ENCODE peak calls at places on chromosomes 12 and 14, in nine cellular contexts. T is astrocyte, D is endothelial cell of umbilical vein, A is GM23248, B is hepatocyte, Z is HCT116, M is MM.1S, J is fibroblast of lung, W is OCI-LY7. H is an unnamed sample.

GRCh38 chr12:45918818-45919217 is 71.6 kb downstream of the SCAF11 start:
- DNase-seq in T (no peak), D (no peak), A (peak), B (no peak), Z (no peak), M (no peak), J (no peak), W (no peak), H (no peak)

GRCh38 chr12:121990692-121991603 is 30.7 kb upstream of the BCL7A start:
- DNase-seq in T (peak), D (no peak), A (peak), B (no peak), Z (no peak), M (no peak), J (peak), W (no peak), H (no peak)

GRCh38 chr12:80504389-80505153 is 60.5 kb downstream of the PTPRQ start:
- DNase-seq in T (no peak), D (no peak), A (no peak), B (no peak), Z (no peak), M (peak), J (no peak), W (peak), H (no peak)

GRCh38 chr12:113462117-113462774 is 9.4 kb downstream of the LHX5 start:
- DNase-seq in T (peak), D (peak), A (peak), B (peak), Z (peak), M (peak), J (peak), W (peak), H (peak)

GRCh38 chr12:9702239-9702638 is 30.7 kb downstream of the CLECL1 start:
- DNase-seq in T (no peak), D (no peak), A (no peak), B (no peak), Z (no peak), M (no peak), J (no peak), W (no peak), H (no peak)

GRCh38 chr12:19778111-19778688 is 338.9 kb downstream of the AEBP2 start:
- DNase-seq in T (peak), D (peak), A (peak), B (no peak), Z (no peak), M (no peak), J (peak), W (no peak), H (peak)

GRCh38 chr12:12918781-12919180 is 27.4 kb downstream of the GPRC5A start:
- DNase-seq in T (no peak), D (no peak), A (no peak), B (no peak), Z (no peak), M (no peak), J (no peak), W (no peak), H (no peak)

GRCh38 chr12:3213768-3214167 is 136.6 kb downstream of the TSPAN9 start:
- DNase-seq in T (no peak), D (no peak), A (no peak), B (no peak), Z (no peak), M (no peak), J (no peak), W (no peak), H (no peak)

GRCh38 chr12:54277823-54278276 is 2.1 kb downstream of the CBX5 start:
- DNase-seq in T (peak), D (no peak), A (peak), B (no peak), Z (no peak), M (no peak), J (peak), W (no peak), H (peak)

GRCh38 chr14:45083622-45083978 is 316 bp upstream of the PRPF39 start:
- DNase-seq in T (no peak), D (no peak), A (peak), B (no peak), Z (no peak), M (no peak), J (no peak), W (no peak), H (no peak)

GRCh38 chr12:104339663-104340062 is 36.1 kb downstream of the EID3 start:
- DNase-seq in T (peak), D (no peak), A (no peak), B (no peak), Z (no peak), M (no peak), J (peak), W (no peak), H (no peak)

GRCh38 chr14:51442513-51443175 is 202.6 kb downstream of the TMX1 start:
- DNase-seq in T (peak), D (peak), A (peak), B (peak), Z (no peak), M (no peak), J (peak), W (no peak), H (peak)

GRCh38 chr12:109346920-109347319 is 780 bp upstream of the MYO1H start:
- DNase-seq in T (no peak), D (no peak), A (no peak), B (no peak), Z (no peak), M (no peak), J (no peak), W (peak), H (no peak)

GRCh38 chr14:98458702-98459101 is 813.3 kb downstream of the BCL11B start:
- DNase-seq in T (no peak), D (no peak), A (no peak), B (no peak), Z (no peak), M (no peak), J (no peak), W (no peak), H (no peak)

GRCh38 chr14:68099348-68100045 is 279.9 kb downstream of the RAD51B start:
- DNase-seq in T (peak), D (no peak), A (no peak), B (no peak), Z (no peak), M (no peak), J (peak), W (no peak), H (no peak)

GRCh38 chr12:92257261-92257660 is 111.6 kb upstream of the BTG1 start:
- DNase-seq in T (no peak), D (no peak), A (no peak), B (no peak), Z (no peak), M (no peak), J (no peak), W (no peak), H (no peak)

GRCh38 chr12:67681941-67682340 is 33.4 kb downstream of the DYRK2 start:
- DNase-seq in T (no peak), D (no peak), A (no peak), B (no peak), Z (no peak), M (no peak), J (no peak), W (no peak), H (no peak)

GRCh38 chr14:55103005-55103640 is 25.9 kb upstream of the LGALS3 start:
- DNase-seq in T (peak), D (peak), A (peak), B (peak), Z (peak), M (peak), J (peak), W (peak), H (peak)

GRCh38 chr12:106141003-106141402 is 2.2 kb upstream of the NUAK1 start:
- DNase-seq in T (no peak), D (no peak), A (no peak), B (no peak), Z (no peak), M (no peak), J (no peak), W (no peak), H (no peak)

GRCh38 chr12:109840349-109841073 is 7.3 kb upstream of the TRPV4 start:
- DNase-seq in T (no peak), D (no peak), A (peak), B (no peak), Z (peak), M (no peak), J (no peak), W (no peak), H (no peak)

GRCh38 chr12:29519585-29520182 is 22.2 kb upstream of the OVCH1 start:
- DNase-seq in T (peak), D (peak), A (peak), B (peak), Z (peak), M (peak), J (peak), W (peak), H (peak)

GRCh38 chr12:24754690-24755638 is 193.9 kb downstream of the BCAT1 start:
- DNase-seq in T (peak), D (no peak), A (peak), B (no peak), Z (no peak), M (no peak), J (peak), W (no peak), H (peak)

GRCh38 chr14:59481407-59482119 is 2.6 kb downstream of the L3HYPDH start:
- DNase-seq in T (peak), D (peak), A (peak), B (no peak), Z (no peak), M (no peak), J (peak), W (no peak), H (peak)

GRCh38 chr12:50221228-50222008 is 54.2 kb upstream of the CERS5 start:
- DNase-seq in T (peak), D (peak), A (peak), B (peak), Z (no peak), M (no peak), J (peak), W (peak), H (peak)

GRCh38 chr12:9651265-9651729 is 18.2 kb upstream of the CLEC2D start:
- DNase-seq in T (peak), D (no peak), A (peak), B (no peak), Z (no peak), M (no peak), J (peak), W (peak), H (peak)

GRCh38 chr14:86602263-86602662 is 1072.3 kb downstream of the FLRT2 start:
- DNase-seq in T (no peak), D (no peak), A (no peak), B (no peak), Z (no peak), M (no peak), J (no peak), W (no peak), H (no peak)

GRCh38 chr14:86601813-86602212 is 1071.9 kb downstream of the FLRT2 start:
- DNase-seq in T (no peak), D (no peak), A (no peak), B (no peak), Z (no peak), M (no peak), J (no peak), W (no peak), H (no peak)

GRCh38 chr14:86604546-86604945 is 1074.6 kb downstream of the FLRT2 start:
- DNase-seq in T (peak), D (no peak), A (no peak), B (no peak), Z (no peak), M (peak), J (peak), W (no peak), H (no peak)
- H2AFZ ChIP-seq in T (no peak), D (no peak), A (no peak), B (no peak), Z (no peak), M (no peak), J (no peak), W (no peak), H (no peak)

GRCh38 chr14:104722938-104723650 is 935 bp upstream of the ADSS1 start:
- DNase-seq in T (no peak), D (no peak), A (no peak), B (no peak), Z (no peak), M (no peak), J (no peak), W (no peak), H (no peak)

GRCh38 chr14:104724981-104725771 is 1.1 kb downstream of the ADSS1 start:
- DNase-seq in T (no peak), D (no peak), A (peak), B (peak), Z (no peak), M (no peak), J (no peak), W (no peak), H (peak)

GRCh38 chr14:104724407-104724980 is 465 bp downstream of the ADSS1 start:
- DNase-seq in T (no peak), D (peak), A (peak), B (no peak), Z (no peak), M (no peak), J (no peak), W (no peak), H (no peak)

GRCh38 chr14:104721704-104722431 is 2.2 kb upstream of the ADSS1 start:
- DNase-seq in T (no peak), D (no peak), A (peak), B (no peak), Z (no peak), M (no peak), J (peak), W (no peak), H (peak)

GRCh38 chr14:104723651-104724406 is at the start of gene ADSS1:
- DNase-seq in T (no peak), D (peak), A (peak), B (peak), Z (no peak), M (peak), J (peak), W (peak), H (peak)
- H3K4me3 ChIP-seq in T (peak), D (peak), A (peak), B (peak), Z (peak), M (peak), J (peak), W (peak), H (peak)

DNA sequence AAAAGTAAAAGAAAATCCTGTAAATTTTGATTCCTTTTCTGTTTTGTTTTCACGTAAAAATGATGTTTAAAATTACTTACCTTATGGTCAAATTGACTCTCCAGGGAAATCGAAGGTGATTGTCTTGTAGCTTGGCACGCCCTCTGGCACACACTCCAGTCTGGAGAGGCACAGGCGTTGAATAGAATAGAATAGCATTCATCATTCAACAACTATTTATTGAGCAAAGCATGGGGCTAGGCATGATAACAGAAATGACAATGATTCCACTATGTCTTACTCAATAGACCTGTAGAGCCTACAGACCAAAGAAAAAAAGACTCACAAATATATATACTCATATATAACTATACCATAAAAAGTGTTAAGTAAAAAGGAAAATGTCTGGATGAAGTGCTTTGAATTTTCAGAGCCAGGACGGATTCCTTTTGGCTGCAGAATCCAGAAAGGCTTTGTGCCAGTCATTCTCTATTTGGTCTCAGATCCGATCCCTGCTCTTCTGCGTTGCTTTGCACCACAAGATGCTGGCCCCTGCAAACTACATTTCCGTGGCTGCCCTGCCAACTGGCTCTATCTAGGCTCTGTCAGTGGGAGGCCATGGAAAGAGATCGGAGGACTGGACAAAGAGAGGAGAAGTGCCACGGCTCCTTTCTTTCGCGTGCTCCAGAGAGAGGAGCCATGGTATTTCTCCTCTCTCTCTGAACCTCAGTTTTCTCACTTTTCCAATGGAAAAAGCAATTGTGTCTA is 231.8 kb downstream of the CRADD start:
- DNase-seq in T (peak), D (no peak), A (peak), B (no peak), Z (no peak), M (no peak), J (peak), W (no peak), H (no peak)
- H2AFZ ChIP-seq in T (peak), D (no peak), A (peak), B (no peak), Z (no peak), M (no peak), J (no peak), W (no peak), H (no peak)

GRCh38 chr14:101791919-101792572 is 30.5 kb downstream of the PPP2R5C start:
- DNase-seq in T (peak), D (peak), A (peak), B (no peak), Z (no peak), M (peak), J (peak), W (peak), H (peak)
- H3K4me3 ChIP-seq in T (peak), D (peak), A (peak), B (peak), Z (no peak), M (peak), J (peak), W (peak), H (peak)

H was measured in mesenchymal stem cell.